ENCODE peak calls at places on chromosome 11, in seven cellular contexts. One of them, this sample, is unnamed. For H3K9me3, the result is how much of the 10 kb centered on the place peaks cover.

GRCh38 chr11:120235024-120235628 is 4.8 kb upstream of the POU2F3 start:
- DNase-seq in H1: peak
- DNase-seq in right lobe of liver: peak
- DNase-seq in endothelial cell of umbilical vein: peak
- DNase-seq in left ventricle myocardium inferior: peak
- DNase-seq in Panc1: peak
- DNase-seq in ovary: no peak
- DNase-seq in this sample: no peak

GRCh38 chr11:64868904-64869570 is 9.4 kb downstream of the EHD1 start:
- DNase-seq in Panc1: no peak
- DNase-seq in ovary: peak
- DNase-seq in endothelial cell of umbilical vein: peak
- DNase-seq in H1: no peak
- DNase-seq in left ventricle myocardium inferior: no peak
- DNase-seq in right lobe of liver: no peak
- DNase-seq in this sample: no peak

GRCh38 chr11:65381721-65382035 is 768 bp downstream of the SLC25A45 start:
- DNase-seq in endothelial cell of umbilical vein: no peak
- DNase-seq in right lobe of liver: no peak
- DNase-seq in Panc1: peak
- DNase-seq in H1: no peak
- DNase-seq in left ventricle myocardium inferior: peak
- DNase-seq in ovary: no peak
- DNase-seq in this sample: peak

GRCh38 chr11:84780689-84781293 is 846.4 kb downstream of the DLG2 start:
- DNase-seq in left ventricle myocardium inferior: no peak
- DNase-seq in endothelial cell of umbilical vein: no peak
- DNase-seq in right lobe of liver: no peak
- DNase-seq in ovary: no peak
- DNase-seq in Panc1: peak
- DNase-seq in H1: no peak
- DNase-seq in this sample: no peak

GRCh38 chr11:33997473-33998347 is 53.8 kb upstream of the CAPRIN1 start:
- DNase-seq in ovary: no peak
- DNase-seq in Panc1: no peak
- DNase-seq in right lobe of liver: no peak
- DNase-seq in H1: no peak
- DNase-seq in left ventricle myocardium inferior: no peak
- DNase-seq in endothelial cell of umbilical vein: no peak
- DNase-seq in this sample: no peak

GRCh38 chr11:57456960-57457642 is 3.2 kb upstream of the RTN4RL2 start:
- DNase-seq in H1: peak
- DNase-seq in ovary: peak
- DNase-seq in right lobe of liver: peak
- DNase-seq in Panc1: peak
- DNase-seq in left ventricle myocardium inferior: peak
- DNase-seq in endothelial cell of umbilical vein: peak
- DNase-seq in this sample: peak

GRCh38 chr11:440065-441042 is 1.5 kb downstream of the ANO9 start:
- DNase-seq in right lobe of liver: no peak
- DNase-seq in endothelial cell of umbilical vein: no peak
- DNase-seq in H1: no peak
- DNase-seq in Panc1: no peak
- DNase-seq in ovary: no peak
- DNase-seq in left ventricle myocardium inferior: no peak
- DNase-seq in this sample: no peak

GRCh38 chr11:68414457-68415221 is 45.9 kb upstream of the PPP6R3 start:
- DNase-seq in ovary: no peak
- DNase-seq in left ventricle myocardium inferior: no peak
- DNase-seq in right lobe of liver: no peak
- DNase-seq in Panc1: no peak
- DNase-seq in endothelial cell of umbilical vein: peak
- DNase-seq in H1: no peak
- DNase-seq in this sample: no peak

GRCh38 chr11:45026835-45027234 is 76.2 kb upstream of the TP53I11 start:
- DNase-seq in H1: no peak
- DNase-seq in Panc1: no peak
- DNase-seq in ovary: no peak
- DNase-seq in right lobe of liver: no peak
- DNase-seq in endothelial cell of umbilical vein: no peak
- DNase-seq in left ventricle myocardium inferior: no peak
- DNase-seq in this sample: no peak

GRCh38 chr11:65417702-65418430 is 4.7 kb upstream of the NEAT1 start:
- DNase-seq in ovary: peak
- DNase-seq in Panc1: no peak
- DNase-seq in right lobe of liver: peak
- DNase-seq in left ventricle myocardium inferior: peak
- DNase-seq in H1: peak
- DNase-seq in endothelial cell of umbilical vein: peak
- DNase-seq in this sample: peak

GRCh38 chr11:1151366-1152315 is 6.1 kb upstream of the MUC5AC start:
- DNase-seq in Panc1: peak
- DNase-seq in endothelial cell of umbilical vein: no peak
- DNase-seq in left ventricle myocardium inferior: no peak
- DNase-seq in right lobe of liver: peak
- DNase-seq in ovary: no peak
- DNase-seq in H1: no peak
- DNase-seq in this sample: peak

GRCh38 chr11:556175-556699 is 4.3 kb downstream of the LMNTD2 start:
- DNase-seq in ovary: no peak
- DNase-seq in H1: peak
- DNase-seq in Panc1: no peak
- DNase-seq in endothelial cell of umbilical vein: no peak
- DNase-seq in right lobe of liver: no peak
- DNase-seq in left ventricle myocardium inferior: no peak
- DNase-seq in this sample: no peak

GRCh38 chr11:40514124-40514523 is 945.3 kb downstream of the LRRC4C start:
- DNase-seq in endothelial cell of umbilical vein: no peak
- DNase-seq in right lobe of liver: no peak
- DNase-seq in left ventricle myocardium inferior: no peak
- DNase-seq in H1: no peak
- DNase-seq in Panc1: no peak
- DNase-seq in ovary: no peak
- DNase-seq in this sample: no peak

GRCh38 chr11:70715636-70716035 is 317.3 kb downstream of the CTTN start:
- DNase-seq in right lobe of liver: no peak
- DNase-seq in left ventricle myocardium inferior: no peak
- DNase-seq in H1: no peak
- DNase-seq in ovary: no peak
- DNase-seq in Panc1: no peak
- DNase-seq in endothelial cell of umbilical vein: no peak
- DNase-seq in this sample: no peak

GRCh38 chr11:70713436-70713835 is 315.1 kb downstream of the CTTN start:
- DNase-seq in right lobe of liver: no peak
- DNase-seq in left ventricle myocardium inferior: no peak
- DNase-seq in Panc1: no peak
- DNase-seq in endothelial cell of umbilical vein: no peak
- DNase-seq in ovary: no peak
- DNase-seq in H1: no peak
- DNase-seq in this sample: no peak

GRCh38 chr11:70715166-70715565 is 316.8 kb downstream of the CTTN start:
- DNase-seq in endothelial cell of umbilical vein: no peak
- DNase-seq in ovary: no peak
- DNase-seq in left ventricle myocardium inferior: no peak
- DNase-seq in Panc1: no peak
- DNase-seq in H1: no peak
- DNase-seq in right lobe of liver: no peak
- DNase-seq in this sample: no peak

GRCh38 chr11:70712471-70712870 is 314.1 kb downstream of the CTTN start:
- DNase-seq in H1: no peak
- DNase-seq in left ventricle myocardium inferior: no peak
- DNase-seq in ovary: no peak
- DNase-seq in right lobe of liver: no peak
- DNase-seq in Panc1: no peak
- DNase-seq in endothelial cell of umbilical vein: no peak
- DNase-seq in this sample: no peak

GRCh38 chr11:70713988-70714665 is 315.8 kb downstream of the CTTN start:
- DNase-seq in right lobe of liver: no peak
- DNase-seq in left ventricle myocardium inferior: no peak
- DNase-seq in H1: peak
- DNase-seq in endothelial cell of umbilical vein: no peak
- DNase-seq in ovary: no peak
- DNase-seq in Panc1: no peak
- DNase-seq in this sample: no peak
- H3K9me3 ChIP-seq in right lobe of liver: under half
- H3K9me3 ChIP-seq in left ventricle myocardium inferior: under half
- H3K9me3 ChIP-seq in H1: under half
- H3K9me3 ChIP-seq in endothelial cell of umbilical vein: under half
- H3K9me3 ChIP-seq in ovary: under half
- H3K9me3 ChIP-seq in Panc1: under half
- H3K9me3 ChIP-seq in this sample: under half

GRCh38 chr11:75376175-75376574 is 23.1 kb upstream of the RPS3 start:
- DNase-seq in ovary: no peak
- DNase-seq in Panc1: no peak
- DNase-seq in right lobe of liver: no peak
- DNase-seq in left ventricle myocardium inferior: no peak
- DNase-seq in H1: no peak
- DNase-seq in endothelial cell of umbilical vein: no peak
- DNase-seq in this sample: no peak

GRCh38 chr11:75384438-75385080 is 14.8 kb upstream of the RPS3 start:
- DNase-seq in Panc1: no peak
- DNase-seq in H1: peak
- DNase-seq in right lobe of liver: peak
- DNase-seq in left ventricle myocardium inferior: peak
- DNase-seq in endothelial cell of umbilical vein: peak
- DNase-seq in ovary: peak
- DNase-seq in this sample: peak

GRCh38 chr11:75380716-75381420 is 18.4 kb upstream of the RPS3 start:
- DNase-seq in left ventricle myocardium inferior: no peak
- DNase-seq in Panc1: no peak
- DNase-seq in ovary: no peak
- DNase-seq in H1: no peak
- DNase-seq in endothelial cell of umbilical vein: no peak
- DNase-seq in right lobe of liver: no peak
- DNase-seq in this sample: no peak

GRCh38 chr11:75383246-75383645 is 16.1 kb upstream of the RPS3 start:
- DNase-seq in H1: no peak
- DNase-seq in left ventricle myocardium inferior: no peak
- DNase-seq in right lobe of liver: no peak
- DNase-seq in Panc1: no peak
- DNase-seq in ovary: no peak
- DNase-seq in endothelial cell of umbilical vein: no peak
- DNase-seq in this sample: no peak

GRCh38 chr11:75380245-75380644 is 19.1 kb upstream of the RPS3 start:
- DNase-seq in endothelial cell of umbilical vein: no peak
- DNase-seq in left ventricle myocardium inferior: no peak
- DNase-seq in H1: no peak
- DNase-seq in right lobe of liver: no peak
- DNase-seq in ovary: no peak
- DNase-seq in Panc1: no peak
- DNase-seq in this sample: no peak
- H3K9me3 ChIP-seq in endothelial cell of umbilical vein: under half
- H3K9me3 ChIP-seq in left ventricle myocardium inferior: under half
- H3K9me3 ChIP-seq in H1: under half
- H3K9me3 ChIP-seq in right lobe of liver: under half
- H3K9me3 ChIP-seq in ovary: under half
- H3K9me3 ChIP-seq in Panc1: under half
- H3K9me3 ChIP-seq in this sample: under half

GRCh38 chr11:74870485-74870884 is 78.4 kb downstream of the XRRA1 start:
- DNase-seq in H1: no peak
- DNase-seq in Panc1: no peak
- DNase-seq in right lobe of liver: no peak
- DNase-seq in endothelial cell of umbilical vein: peak
- DNase-seq in left ventricle myocardium inferior: no peak
- DNase-seq in ovary: no peak
- DNase-seq in this sample: no peak

GRCh38 chr11:74871037-74871436 is 77.9 kb downstream of the XRRA1 start:
- DNase-seq in left ventricle myocardium inferior: no peak
- DNase-seq in right lobe of liver: no peak
- DNase-seq in Panc1: no peak
- DNase-seq in endothelial cell of umbilical vein: no peak
- DNase-seq in H1: no peak
- DNase-seq in ovary: no peak
- DNase-seq in this sample: no peak

GRCh38 chr11:74860743-74861142 is 88.1 kb downstream of the XRRA1 start:
- DNase-seq in Panc1: no peak
- DNase-seq in left ventricle myocardium inferior: no peak
- DNase-seq in ovary: no peak
- DNase-seq in H1: no peak
- DNase-seq in endothelial cell of umbilical vein: no peak
- DNase-seq in right lobe of liver: no peak
- DNase-seq in this sample: no peak

GRCh38 chr11:74863410-74863809 is 85.5 kb downstream of the XRRA1 start:
- DNase-seq in right lobe of liver: no peak
- DNase-seq in endothelial cell of umbilical vein: no peak
- DNase-seq in left ventricle myocardium inferior: no peak
- DNase-seq in Panc1: no peak
- DNase-seq in H1: no peak
- DNase-seq in ovary: no peak
- DNase-seq in this sample: no peak

GRCh38 chr11:74866557-74866956 is 82.3 kb downstream of the XRRA1 start:
- DNase-seq in right lobe of liver: no peak
- DNase-seq in ovary: no peak
- DNase-seq in H1: no peak
- DNase-seq in endothelial cell of umbilical vein: no peak
- DNase-seq in left ventricle myocardium inferior: no peak
- DNase-seq in Panc1: no peak
- DNase-seq in this sample: no peak
- H3K9me3 ChIP-seq in right lobe of liver: under half
- H3K9me3 ChIP-seq in ovary: half or more
- H3K9me3 ChIP-seq in H1: under half
- H3K9me3 ChIP-seq in endothelial cell of umbilical vein: under half
- H3K9me3 ChIP-seq in left ventricle myocardium inferior: half or more
- H3K9me3 ChIP-seq in Panc1: under half
- H3K9me3 ChIP-seq in this sample: half or more

GRCh38 chr11:55652560-55652959 is 4.4 kb downstream of the OR4S2 start:
- DNase-seq in right lobe of liver: no peak
- DNase-seq in endothelial cell of umbilical vein: no peak
- DNase-seq in ovary: no peak
- DNase-seq in H1: no peak
- DNase-seq in left ventricle myocardium inferior: no peak
- DNase-seq in Panc1: no peak
- DNase-seq in this sample: no peak
- H3K9me3 ChIP-seq in right lobe of liver: under half
- H3K9me3 ChIP-seq in endothelial cell of umbilical vein: under half
- H3K9me3 ChIP-seq in ovary: under half
- H3K9me3 ChIP-seq in H1: under half
- H3K9me3 ChIP-seq in left ventricle myocardium inferior: under half
- H3K9me3 ChIP-seq in Panc1: under half
- H3K9me3 ChIP-seq in this sample: under half